ENCODE peak calls at places on chromosomes 11 and 22, in seven cellular contexts. G, D, B, L, N, H and J are unnamed samples.

GRCh38 chr11:78344114-78344513 is 73.5 kb downstream of the GAB2 start:
- DNase-seq in B (no peak), L (no peak), G (no peak), H (no peak), D (no peak), N (no peak), J (no peak)

GRCh38 chr11:127496165-127496564 is 495.6 kb upstream of the KIRREL3 start:
- DNase-seq in L (no peak), B (no peak), H (no peak), N (no peak), D (no peak), G (no peak), J (no peak)

GRCh38 chr11:20337526-20338154 is 25.9 kb upstream of the HTATIP2 start:
- DNase-seq in D (peak), L (no peak), G (no peak), B (peak), H (no peak), N (peak), J (no peak)

GRCh38 chr11:14499178-14499559 is 442 bp downstream of the COPB1 start:
- DNase-seq in N (peak), L (no peak), H (peak), D (peak), G (no peak), B (no peak), J (no peak)

GRCh38 chr22:21754523-21755128 is 19.0 kb upstream of the YPEL1 start:
- DNase-seq in L (no peak), G (no peak), N (no peak), D (no peak), H (no peak), B (no peak), J (no peak)

GRCh38 chr22:41237707-41238569 is 2.8 kb downstream of the CHADL start:
- DNase-seq in D (peak), G (no peak), N (peak), L (no peak), B (peak), H (peak), J (no peak)

GRCh38 chr22:17754233-17754925 is 19.9 kb downstream of the BID start:
- DNase-seq in L (no peak), D (no peak), B (no peak), N (no peak), G (no peak), H (no peak), J (no peak)

GRCh38 chr11:74683279-74683871 is 47.9 kb downstream of the CHRDL2 start:
- DNase-seq in L (no peak), B (no peak), H (no peak), G (no peak), N (no peak), D (no peak), J (no peak)

GRCh38 chr11:10318527-10318802 is 13.6 kb downstream of the ADM start:
- DNase-seq in N (no peak), L (no peak), D (no peak), G (no peak), B (no peak), H (no peak), J (no peak)

GRCh38 chr11:83895516-83895915 is 609.3 kb upstream of the CCDC90B start:
- DNase-seq in D (no peak), G (no peak), B (no peak), H (no peak), L (no peak), N (no peak), J (no peak)

GRCh38 chr11:80103149-80103859 is 662.5 kb upstream of the TENM4 start:
- DNase-seq in G (peak), L (peak), N (peak), H (no peak), D (no peak), B (no peak), J (peak)

GRCh38 chr11:117870176-117870952 is 6.1 kb downstream of the FXYD6 start:
- DNase-seq in D (no peak), G (no peak), L (no peak), H (no peak), N (no peak), B (no peak), J (no peak)

GRCh38 chr11:66039765-66040164 is 9.2 kb downstream of the GAL3ST3 start:
- DNase-seq in D (no peak), G (no peak), H (no peak), B (no peak), N (no peak), L (no peak), J (no peak)

GRCh38 chr11:76885390-76886097 is 24.8 kb downstream of the ACER3 start:
- DNase-seq in B (no peak), D (no peak), L (peak), G (peak), H (no peak), N (peak), J (peak)

GRCh38 chr11:46916669-46917108 is 1.7 kb downstream of the LRP4 start:
- DNase-seq in N (peak), G (peak), D (no peak), L (peak), B (no peak), H (no peak), J (no peak)

GRCh38 chr11:11909727-11910126 is 68.0 kb downstream of the USP47 start:
- DNase-seq in L (no peak), N (no peak), D (no peak), G (no peak), B (no peak), H (no peak), J (peak)

GRCh38 chr22:46592390-46592872 is 27.8 kb upstream of the GRAMD4 start:
- DNase-seq in H (no peak), G (peak), N (no peak), L (peak), B (peak), D (no peak), J (peak)

GRCh38 chr11:20596629-20597129 is 2.7 kb upstream of the SLC6A5 start:
- DNase-seq in L (no peak), B (no peak), H (no peak), D (no peak), N (peak), G (no peak), J (no peak)

GRCh38 chr22:38107692-38108515 is 2.6 kb downstream of the BAIAP2L2 start:
- DNase-seq in B (no peak), L (no peak), G (no peak), D (no peak), N (no peak), H (no peak), J (no peak)

GRCh38 chr11:75406338-75406777 is 7.0 kb downstream of the RPS3 start:
- DNase-seq in D (no peak), B (no peak), L (no peak), N (peak), H (no peak), G (no peak), J (no peak)

GRCh38 chr11:28383471-28383870 is 275.3 kb downstream of the METTL15 start:
- DNase-seq in B (no peak), N (no peak), G (no peak), D (no peak), L (no peak), H (no peak), J (no peak)

GRCh38 chr11:1300121-1300520 is 9.3 kb downstream of the TOLLIP start:
- DNase-seq in L (no peak), H (no peak), B (no peak), D (no peak), G (no peak), N (no peak), J (no peak)

GRCh38 chr11:61671527-61671926 is 8.7 kb upstream of the DAGLA start:
- DNase-seq in N (peak), G (no peak), D (peak), B (no peak), L (no peak), H (no peak), J (no peak)

GRCh38 chr11:70885721-70886305 is 366.6 kb downstream of the SHANK2 start:
- DNase-seq in G (no peak), N (no peak), B (no peak), D (no peak), L (no peak), H (no peak), J (no peak)

GRCh38 chr22:27581688-27582087 is 219.9 kb downstream of the MN1 start:
- DNase-seq in N (no peak), G (no peak), D (no peak), L (no peak), H (no peak), B (no peak), J (no peak)

GRCh38 chr11:74470526-74470925 is 3.2 kb upstream of the KCNE3 start:
- DNase-seq in N (no peak), G (no peak), H (no peak), D (no peak), B (no peak), L (no peak), J (no peak)

GRCh38 chr22:44186737-44187136 is 6.0 kb downstream of the PARVG start:
- DNase-seq in G (no peak), B (no peak), L (no peak), D (no peak), N (no peak), H (no peak), J (no peak)

GRCh38 chr22:24008022-24008283 is 2.7 kb upstream of the GSTT4 start:
- DNase-seq in G (no peak), N (no peak), H (no peak), B (no peak), L (no peak), D (no peak), J (no peak)

GRCh38 chr11:82718307-82718706 is 15.4 kb downstream of the FAM181B start:
- DNase-seq in D (peak), B (no peak), L (peak), G (peak), N (peak), H (no peak), J (no peak)

GRCh38 chr11:46278387-46279173 is 1.1 kb downstream of the CREB3L1 start:
- DNase-seq in N (no peak), H (no peak), G (no peak), L (no peak), B (no peak), D (peak), J (no peak)